ENCODE peak calls at places on chromosome 22, in seven cellular contexts. S, U, W, G, L, H and N are unnamed samples.
A peak's percentile ranks its signal among the peaks of the same experiment; 100 is the strongest.

GRCh38 chr22:50161508-50162390 is 8.8 kb upstream of the PANX2 start:
- DNase-seq in H (no peak), W (no peak), S (no peak), L (no peak), G (no peak), U (no peak), N (no peak)

GRCh38 chr22:39686178-39686620 is 115.6 kb downstream of the CACNA1I start:
- DNase-seq in L (no peak), G (no peak), U (no peak), S (no peak), H (no peak), W (no peak), N (no peak)

GRCh38 chr22:46646531-46647211 is 26.5 kb downstream of the GRAMD4 start:
- DNase-seq in S (no peak), U (no peak), G (no peak), W (no peak), H (no peak), L (no peak), N (no peak)

GRCh38 chr22:17964647-17965046 is 59.7 kb downstream of the MICAL3 start:
- DNase-seq in G (no peak), L (no peak), W (no peak), H (no peak), S (no peak), U (no peak), N (no peak)

GRCh38 chr22:26259510-26259909 is 90.2 kb downstream of the SEZ6L start:
- DNase-seq in W (no peak), G (no peak), U (no peak), L (peak; percentile 32), S (peak; percentile 59), H (peak; percentile 16), N (no peak)

GRCh38 chr22:27193636-27194035 is 536.2 kb downstream of the MIAT start:
- DNase-seq in H (no peak), W (no peak), S (no peak), L (no peak), G (no peak), U (no peak), N (no peak)

GRCh38 chr22:37559901-37560681 is at the start of gene CDC42EP1:
- DNase-seq in L (no peak), U (peak; percentile 87), H (peak; percentile 64), W (peak; percentile 80), G (no peak), S (no peak), N (peak; percentile 35)

GRCh38 chr22:47607486-47607885 is 845.0 kb downstream of the TBC1D22A start:
- DNase-seq in L (no peak), U (peak; percentile 49), W (no peak), S (no peak), G (no peak), H (no peak), N (no peak)

GRCh38 chr22:29606320-29606719 is 2.9 kb downstream of the NF2 start:
- DNase-seq in U (no peak), W (no peak), S (no peak), L (no peak), H (no peak), G (no peak), N (no peak)

GRCh38 chr22:29607426-29607825 is 4.0 kb downstream of the NF2 start:
- DNase-seq in W (no peak), U (no peak), H (no peak), S (no peak), L (no peak), G (no peak), N (no peak)

GRCh38 chr22:29605236-29605850 is 1.9 kb downstream of the NF2 start:
- DNase-seq in W (no peak), G (no peak), L (no peak), H (no peak), S (no peak), U (no peak), N (no peak)

GRCh38 chr22:29610780-29611179 is 7.3 kb downstream of the NF2 start:
- DNase-seq in S (no peak), L (no peak), W (no peak), G (no peak), H (no peak), U (no peak), N (no peak)

GRCh38 chr22:29609139-29609538 is 5.7 kb downstream of the NF2 start:
- DNase-seq in G (no peak), H (no peak), W (no peak), U (no peak), L (no peak), S (no peak), N (no peak)
- TF ChIP-seq CTCF in G (peak; percentile 33), H (peak; percentile 34), W (no peak), U (peak; percentile 12), L (peak; percentile 36), S (no peak), N (peak; percentile 57)

GRCh38 chr22:40928657-40929056 is 22.5 kb upstream of the RBX1 start:
- DNase-seq in W (no peak), H (no peak), G (no peak), L (no peak), S (no peak), U (no peak), N (no peak)

GRCh38 chr22:40920526-40920925 is 30.7 kb upstream of the RBX1 start:
- DNase-seq in W (no peak), U (no peak), S (no peak), L (no peak), H (peak; percentile 1), G (no peak), N (no peak)

GRCh38 chr22:40919446-40919845 is 31.7 kb upstream of the RBX1 start:
- DNase-seq in G (no peak), H (peak; percentile 77), L (no peak), S (no peak), U (no peak), W (no peak), N (no peak)

GRCh38 chr22:40922484-40923303 is 28.5 kb upstream of the RBX1 start:
- DNase-seq in S (peak; percentile 70), U (no peak), L (peak; percentile 15), W (no peak), H (peak; percentile 69), G (peak; percentile 16), N (peak; percentile 69)
- TF ChIP-seq CTCF in S (no peak), U (peak; percentile 75), L (peak; percentile 90), W (peak; percentile 38), H (peak; percentile 78), G (peak; percentile 54), N (peak; percentile 89)

DNA sequence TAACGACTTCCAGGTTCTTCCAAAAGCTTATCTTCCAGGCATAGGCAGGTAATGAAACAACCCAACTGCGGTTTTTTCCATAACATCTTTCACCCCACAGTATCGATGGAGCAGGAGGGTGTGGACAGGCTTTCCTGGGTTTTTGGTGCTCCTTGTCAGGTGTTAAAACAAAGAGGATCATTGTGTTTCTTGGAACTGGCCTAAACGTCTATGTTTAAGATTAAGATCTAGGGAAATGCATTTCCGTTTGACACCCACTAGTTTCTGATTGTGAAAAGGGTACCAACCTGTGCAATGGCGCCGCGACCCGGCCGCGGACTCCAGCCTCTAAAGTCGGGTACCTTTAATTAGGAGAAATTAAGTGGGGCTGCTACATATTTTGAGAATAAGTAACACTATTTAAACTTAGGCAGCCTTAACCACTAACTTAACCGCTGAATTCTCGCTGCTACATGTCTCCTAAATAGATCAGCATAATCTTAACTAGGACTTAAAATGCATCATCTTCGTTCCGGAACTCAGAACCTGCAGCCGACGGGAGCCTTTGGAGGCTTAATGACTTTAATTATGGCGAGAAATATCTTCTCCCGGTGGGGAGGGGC is 31.5 kb downstream of the C22orf31 start:
- DNase-seq in W (no peak), U (no peak), L (no peak), S (no peak), H (peak; percentile 41), G (no peak), N (peak; percentile 21)
- TF ChIP-seq CTCF in W (no peak), U (no peak), L (no peak), S (no peak), H (no peak), G (no peak), N (no peak)

GRCh38 chr22:45098056-45098455 is 65.7 kb upstream of the NUP50 start:
- DNase-seq in S (no peak), H (no peak), L (no peak), U (no peak), G (no peak), W (no peak), N (no peak)

GRCh38 chr22:45097061-45097460 is 66.7 kb upstream of the NUP50 start:
- DNase-seq in U (no peak), G (no peak), S (no peak), H (no peak), W (no peak), L (no peak), N (no peak)

GRCh38 chr22:45102896-45103420 is 60.8 kb upstream of the NUP50 start:
- DNase-seq in L (no peak), U (no peak), W (no peak), S (peak; percentile 35), G (no peak), H (no peak), N (no peak)

GRCh38 chr22:45101828-45102227 is 61.9 kb upstream of the NUP50 start:
- DNase-seq in S (peak; percentile 88), L (peak; percentile 20), U (no peak), W (peak; percentile 29), G (no peak), H (peak; percentile 80), N (peak; percentile 64)

DNA sequence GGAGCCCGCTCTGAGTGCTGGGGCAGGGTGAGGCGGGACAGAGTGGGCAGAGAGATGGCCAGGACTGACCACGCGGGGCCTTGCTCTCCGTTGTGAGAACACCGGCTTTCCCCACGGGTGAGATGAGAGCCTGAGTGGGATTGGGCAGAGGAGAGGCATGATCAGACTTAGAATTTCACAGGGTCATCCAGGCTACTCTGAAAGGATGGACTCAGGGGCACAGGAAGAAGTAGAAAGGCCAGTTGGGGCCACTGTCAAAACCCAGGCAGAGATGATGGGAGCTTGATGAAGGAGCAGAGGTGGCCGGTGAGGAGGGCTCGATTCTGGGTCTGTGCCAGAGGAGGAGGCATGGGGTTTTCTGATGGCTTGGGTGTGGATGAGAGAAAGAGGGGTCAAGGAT is 63.8 kb upstream of the NUP50 start:
- DNase-seq in S (no peak), W (no peak), U (no peak), G (no peak), L (no peak), H (no peak), N (no peak)
- TF ChIP-seq CTCF in S (no peak), W (no peak), U (no peak), G (no peak), L (no peak), H (no peak), N (no peak)

DNA sequence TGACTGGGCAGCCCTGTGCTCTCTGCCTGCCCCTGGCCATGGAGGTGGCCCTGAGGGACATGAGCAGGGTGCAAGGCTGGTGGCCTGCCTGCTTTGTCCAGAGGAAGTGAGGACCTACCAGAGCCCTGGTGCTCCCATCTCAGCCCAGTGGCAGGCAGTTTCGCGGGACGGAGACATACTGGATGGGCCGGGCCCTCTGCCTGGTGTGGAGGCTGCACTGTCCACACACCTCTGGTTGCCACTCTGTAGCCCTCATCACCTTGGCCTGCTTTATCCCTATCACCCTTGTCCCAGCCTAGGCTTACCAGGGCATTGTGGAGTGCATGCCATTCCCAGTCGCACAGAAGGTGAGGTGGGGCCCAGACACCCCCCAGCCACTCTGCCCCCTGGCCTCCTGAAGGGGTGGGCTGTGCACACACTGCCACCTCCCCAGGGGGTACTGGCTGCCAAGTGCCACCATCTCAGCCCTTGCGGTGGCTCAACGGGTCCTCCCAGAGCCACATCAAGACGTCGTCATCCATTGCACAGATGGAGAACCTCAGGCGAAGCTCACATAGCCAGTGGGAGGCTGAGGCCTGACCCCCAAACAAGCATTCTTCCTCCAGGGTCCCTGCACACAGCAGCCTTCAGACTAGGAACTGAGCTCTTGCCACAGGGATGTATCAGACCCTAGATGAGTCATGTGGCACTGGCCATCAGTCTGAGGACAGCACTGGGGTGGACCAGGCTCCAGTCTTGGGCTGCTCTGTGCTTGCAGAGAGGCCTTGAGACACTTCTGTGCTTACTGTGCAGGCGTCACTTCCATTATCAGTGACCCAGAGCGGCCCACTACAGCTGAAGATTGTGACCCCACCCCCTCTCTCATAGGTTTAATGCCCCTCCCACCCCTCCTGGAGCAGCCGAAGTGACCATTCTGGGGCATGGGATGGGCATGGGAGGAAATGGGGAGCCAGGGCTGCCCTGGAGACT is 176.1 kb downstream of the IGLL1 start:
- DNase-seq in G (no peak), H (no peak), L (no peak), U (no peak), S (no peak), W (no peak), N (no peak)
- TF ChIP-seq CTCF in G (no peak), H (no peak), L (no peak), U (no peak), S (no peak), W (no peak), N (no peak)